ENCODE peak calls at places on chromosomes 12 and 14, in eight cellular contexts. O, E, V, H, X, Z, W and Q are unnamed samples.
A peak's percentile ranks its signal among the peaks of the same experiment; 100 is the strongest.

GRCh38 chr12:49537231-49537708 is 1.6 kb upstream of the KCNH3 start:
- DNase-seq in O (no peak), E (no peak), V (no peak), H (peak; percentile 45), X (no peak), Z (no peak), W (no peak), Q (no peak)

GRCh38 chr12:5535531-5535930 is 103.6 kb downstream of the NTF3 start:
- DNase-seq in O (peak; percentile 53), E (no peak), V (no peak), H (no peak), X (no peak), Z (no peak), W (no peak), Q (no peak)

GRCh38 chr14:25431211-25432076 is 381.5 kb upstream of the STXBP6 start:
- DNase-seq in O (no peak), E (peak; percentile 38), V (no peak), H (peak; percentile 46), X (no peak), Z (no peak), W (peak; percentile 50), Q (no peak)

GRCh38 chr12:67661311-67662011 is 12.9 kb downstream of the DYRK2 start:
- DNase-seq in O (peak; percentile 87), E (no peak), V (no peak), H (no peak), X (no peak), Z (no peak), W (no peak), Q (peak; percentile 30)

GRCh38 chr14:73265721-73266046 is 28.4 kb downstream of the PAPLN start:
- DNase-seq in O (no peak), E (no peak), V (no peak), H (no peak), X (no peak), Z (no peak), W (no peak), Q (no peak)

GRCh38 chr12:128008341-128008740 is 258.6 kb upstream of the TMEM132C start:
- DNase-seq in O (no peak), E (no peak), V (no peak), H (no peak), X (no peak), Z (no peak), W (no peak), Q (no peak)

GRCh38 chr12:7907009-7907408 is 29.0 kb downstream of the SLC2A3 start:
- DNase-seq in O (peak; percentile 61), E (peak; percentile 63), V (no peak), H (peak; percentile 61), X (peak; percentile 75), Z (no peak), W (peak; percentile 93), Q (no peak)

GRCh38 chr14:29925106-29925722 is 2.4 kb downstream of the PRKD1 start:
- DNase-seq in O (peak; percentile 80), E (no peak), V (no peak), H (no peak), X (no peak), Z (no peak), W (no peak), Q (no peak)

GRCh38 chr14:90419200-90419599 is 22.4 kb downstream of the CALM1 start:
- DNase-seq in O (peak; percentile 98), E (peak; percentile 76), V (peak; percentile 93), H (peak; percentile 89), X (peak; percentile 100), Z (peak; percentile 89), W (peak; percentile 80), Q (no peak)

GRCh38 chr12:120093592-120094355 is 22.8 kb downstream of the RAB35 start:
- DNase-seq in O (no peak), E (no peak), V (no peak), H (no peak), X (no peak), Z (no peak), W (no peak), Q (no peak)

GRCh38 chr14:54172114-54172513 is 215.5 kb upstream of the BMP4 start:
- DNase-seq in O (no peak), E (no peak), V (no peak), H (no peak), X (no peak), Z (no peak), W (no peak), Q (no peak)

GRCh38 chr12:106288510-106289195 is 13.9 kb upstream of the TCP11L2 start:
- DNase-seq in O (peak; percentile 97), E (no peak), V (no peak), H (peak; percentile 60), X (peak; percentile 69), Z (no peak), W (peak; percentile 92), Q (no peak)

GRCh38 chr12:24045816-24046257 is 96.4 kb upstream of the SOX5 start:
- DNase-seq in O (peak; percentile 47), E (peak; percentile 32), V (no peak), H (no peak), X (peak; percentile 79), Z (peak; percentile 33), W (no peak), Q (no peak)

GRCh38 chr14:106776395-106776983 is 1250.1 kb downstream of the TMEM121 start:
- DNase-seq in O (no peak), E (no peak), V (no peak), H (no peak), X (no peak), Z (no peak), W (no peak), Q (no peak)

GRCh38 chr14:20904393-20905029 is 13.3 kb downstream of the RNASE3 start:
- DNase-seq in O (no peak), E (no peak), V (no peak), H (no peak), X (no peak), Z (no peak), W (no peak), Q (no peak)

GRCh38 chr14:58697927-58698641 is 60.3 kb downstream of the DACT1 start:
- DNase-seq in O (no peak), E (no peak), V (no peak), H (no peak), X (no peak), Z (no peak), W (no peak), Q (no peak)

GRCh38 chr12:22978962-22979361 is 354.0 kb downstream of the ETNK1 start:
- DNase-seq in O (peak; percentile 95), E (no peak), V (no peak), H (no peak), X (peak; percentile 8), Z (no peak), W (no peak), Q (no peak)
- H3K27ac ChIP-seq in O (no peak overlapping the region), E (no peak overlapping the region), V (no peak overlapping the region), H (no peak overlapping the region), X (peak overlapping the region; percentile 18), Z (no peak overlapping the region), W (no peak overlapping the region), Q (no peak overlapping the region)

DNA sequence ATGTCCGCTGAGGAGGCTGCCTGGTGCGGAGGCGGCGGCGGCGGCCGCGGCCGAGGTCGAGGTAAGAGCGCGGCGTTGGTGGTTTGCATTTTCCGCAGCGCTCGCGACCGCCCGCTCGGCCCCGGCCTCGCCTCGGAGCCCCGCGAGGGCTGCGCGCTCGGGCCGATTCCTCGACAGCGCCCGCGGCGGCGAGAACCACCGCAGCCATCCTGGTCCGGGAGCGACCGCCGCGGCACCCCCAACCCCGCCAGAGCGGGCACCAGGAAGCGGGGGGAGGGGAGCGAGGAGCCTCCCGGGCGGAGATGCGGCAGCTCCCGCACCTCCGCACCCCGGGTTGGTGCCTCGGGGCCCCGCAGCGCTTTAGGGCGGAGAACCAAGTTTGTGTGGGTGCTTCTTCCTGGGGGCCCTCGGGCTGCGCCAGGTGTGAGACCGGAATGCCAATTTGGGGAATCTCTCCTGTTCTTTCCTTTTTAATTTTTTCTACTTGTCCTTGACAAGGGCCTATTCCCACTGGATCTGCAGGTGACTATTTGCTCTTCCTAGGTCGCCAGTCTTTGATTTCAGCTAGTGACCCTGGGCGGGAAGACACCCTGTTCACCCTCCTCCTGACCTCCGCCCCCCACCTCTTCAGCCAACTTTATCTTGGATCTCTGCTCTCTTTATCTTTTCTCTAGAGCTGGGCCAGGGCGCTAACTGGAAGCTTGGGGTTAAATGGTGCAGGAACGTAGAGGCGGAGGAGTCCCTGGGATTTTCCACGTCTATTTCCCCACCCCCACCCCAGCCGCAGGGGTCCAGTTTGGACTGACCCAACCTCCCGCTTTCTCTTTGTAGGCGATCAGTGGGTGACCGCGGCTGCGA is at the start of gene SOCS2:
- DNase-seq in O (peak; percentile 21), E (peak; percentile 60), V (peak; percentile 80), H (peak; percentile 60), X (peak; percentile 8), Z (peak; percentile 59), W (no peak), Q (no peak)
- TF ChIP-seq POLR2A in O (no peak), E (no peak), V (no peak), H (no peak), X (no peak), Z (no peak), W (no peak), Q (no peak)

GRCh38 chr14:103026988-103027387 is 30.4 kb downstream of the CDC42BPB start:
- DNase-seq in O (no peak), E (no peak), V (no peak), H (no peak), X (no peak), Z (no peak), W (no peak), Q (no peak)
- H3K27ac ChIP-seq in O (no peak overlapping the region), E (no peak overlapping the region), V (no peak overlapping the region), H (no peak overlapping the region), X (no peak overlapping the region), Z (no peak overlapping the region), W (no peak overlapping the region), Q (no peak overlapping the region)

GRCh38 chr14:23154876-23155587 is 28.4 kb downstream of the SLC7A8 start:
- DNase-seq in O (peak; percentile 89), E (peak; percentile 41), V (peak; percentile 95), H (peak; percentile 90), X (peak; percentile 85), Z (peak; percentile 91), W (peak; percentile 41), Q (peak; percentile 98)
- TF ChIP-seq POLR2A in O (no peak), E (no peak), V (no peak), H (no peak), X (no peak), Z (no peak), W (no peak), Q (peak; percentile 70)

DNA sequence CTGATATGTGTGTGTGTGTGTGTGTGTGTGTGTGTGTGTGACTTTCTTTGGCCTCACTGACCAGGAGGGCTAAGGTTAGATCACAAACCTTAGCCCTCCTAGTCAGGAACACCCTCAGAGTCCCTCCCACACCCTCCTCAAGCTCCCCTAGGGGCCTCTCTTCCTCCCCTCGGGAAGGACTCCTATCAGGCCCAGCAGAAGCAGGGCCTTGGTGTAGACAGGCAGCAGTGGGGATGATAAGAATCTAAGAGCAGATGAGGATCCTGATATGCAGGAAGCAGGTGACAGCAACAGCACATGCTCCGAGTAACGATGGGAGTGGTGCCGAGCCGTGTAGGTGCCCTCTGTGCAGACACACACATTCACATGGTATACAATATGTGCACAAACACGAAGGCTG is 20.7 kb downstream of the PLEK2 start:
- DNase-seq in O (no peak), E (no peak), V (no peak), H (no peak), X (no peak), Z (no peak), W (no peak), Q (no peak)
- H3K27ac ChIP-seq in O (no peak overlapping the region), E (no peak overlapping the region), V (no peak overlapping the region), H (peak overlapping the region; percentile 83), X (no peak overlapping the region), Z (no peak overlapping the region), W (no peak overlapping the region), Q (no peak overlapping the region)

GRCh38 chr14:102524451-102525212 is 15.1 kb upstream of the ANKRD9 start:
- DNase-seq in O (peak; percentile 98), E (peak; percentile 99), V (peak; percentile 100), H (peak; percentile 100), X (peak; percentile 98), Z (peak; percentile 100), W (peak; percentile 99), Q (peak; percentile 96)
- TF ChIP-seq POLR2A in O (peak; percentile 33), E (peak; percentile 70), V (peak; percentile 52), H (no peak), X (peak; percentile 90), Z (no peak), W (peak; percentile 94), Q (no peak)